ENCODE peak calls at places on chromosomes 6 and 20, in nine cellular contexts. Y is astrocyte, O is thyroid gland, W is skeletal muscle cell, G is psoas muscle, I is aorta, D is stomach, L is cardiac muscle cell, X is keratinocyte. R is an unnamed sample.

GRCh38 chr6:122565708-122566107 is 44.5 kb upstream of the PKIB start:
- DNase-seq in Y (no peak), O (no peak), W (no peak), G (no peak), I (no peak), D (no peak), L (no peak), X (no peak), R (no peak)

GRCh38 chr6:133551847-133552331 is 310.7 kb downstream of the EYA4 start:
- DNase-seq in Y (peak; percentile 100), O (peak; percentile 85), W (peak; percentile 100), G (peak; percentile 84), I (no peak), D (no peak), L (peak; percentile 60), X (no peak), R (peak; percentile 95)

GRCh38 chr6:145820000-145820399 is 5.4 kb upstream of the FBXO30 start:
- DNase-seq in Y (no peak), O (no peak), W (no peak), G (no peak), I (no peak), D (no peak), L (no peak), X (no peak), R (no peak)

GRCh38 chr6:14123331-14124105 is 5.9 kb downstream of the CD83 start:
- DNase-seq in Y (peak; percentile 12), O (no peak), W (no peak), G (no peak), I (no peak), D (no peak), L (no peak), X (no peak), R (no peak)

GRCh38 chr6:136137008-136137689 is 113.0 kb downstream of the MTFR2 start:
- DNase-seq in Y (peak; percentile 68), O (no peak), W (no peak), G (no peak), I (no peak), D (no peak), L (no peak), X (no peak), R (no peak)

GRCh38 chr20:47857994-47858557 is 72.8 kb upstream of the SULF2 start:
- DNase-seq in Y (peak; percentile 77), O (peak; percentile 47), W (no peak), G (no peak), I (peak; percentile 82), D (no peak), L (no peak), X (no peak), R (peak; percentile 64)

GRCh38 chr6:25652007-25652515 is at the start of gene SCGN:
- DNase-seq in Y (peak; percentile 45), O (peak; percentile 79), W (peak; percentile 21), G (peak; percentile 61), I (peak; percentile 88), D (peak; percentile 57), L (peak; percentile 91), X (no peak), R (peak; percentile 44)

GRCh38 chr6:120935007-120935406 is 399.3 kb downstream of the TBC1D32 start:
- DNase-seq in Y (no peak), O (no peak), W (no peak), G (no peak), I (no peak), D (no peak), L (no peak), X (no peak), R (no peak)

GRCh38 chr6:70847685-70848084 is 109.2 kb downstream of the B3GAT2 start:
- DNase-seq in Y (no peak), O (no peak), W (no peak), G (no peak), I (no peak), D (no peak), L (no peak), X (no peak), R (no peak)

GRCh38 chr20:35433337-35433736 is 4.7 kb downstream of the GDF5 start:
- DNase-seq in Y (no peak), O (no peak), W (no peak), G (no peak), I (no peak), D (no peak), L (no peak), X (no peak), R (no peak)

GRCh38 chr20:35434085-35435005 is 3.7 kb downstream of the GDF5 start:
- DNase-seq in Y (no peak), O (no peak), W (no peak), G (peak; percentile 74), I (no peak), D (no peak), L (no peak), X (no peak), R (no peak)

GRCh38 chr20:35432430-35432735 is 5.6 kb downstream of the GDF5 start:
- DNase-seq in Y (no peak), O (no peak), W (no peak), G (no peak), I (no peak), D (no peak), L (no peak), X (no peak), R (peak; percentile 50)

GRCh38 chr20:35436175-35436568 is 1.9 kb downstream of the GDF5 start:
- DNase-seq in Y (no peak), O (no peak), W (no peak), G (no peak), I (no peak), D (no peak), L (no peak), X (no peak), R (no peak)

DNA sequence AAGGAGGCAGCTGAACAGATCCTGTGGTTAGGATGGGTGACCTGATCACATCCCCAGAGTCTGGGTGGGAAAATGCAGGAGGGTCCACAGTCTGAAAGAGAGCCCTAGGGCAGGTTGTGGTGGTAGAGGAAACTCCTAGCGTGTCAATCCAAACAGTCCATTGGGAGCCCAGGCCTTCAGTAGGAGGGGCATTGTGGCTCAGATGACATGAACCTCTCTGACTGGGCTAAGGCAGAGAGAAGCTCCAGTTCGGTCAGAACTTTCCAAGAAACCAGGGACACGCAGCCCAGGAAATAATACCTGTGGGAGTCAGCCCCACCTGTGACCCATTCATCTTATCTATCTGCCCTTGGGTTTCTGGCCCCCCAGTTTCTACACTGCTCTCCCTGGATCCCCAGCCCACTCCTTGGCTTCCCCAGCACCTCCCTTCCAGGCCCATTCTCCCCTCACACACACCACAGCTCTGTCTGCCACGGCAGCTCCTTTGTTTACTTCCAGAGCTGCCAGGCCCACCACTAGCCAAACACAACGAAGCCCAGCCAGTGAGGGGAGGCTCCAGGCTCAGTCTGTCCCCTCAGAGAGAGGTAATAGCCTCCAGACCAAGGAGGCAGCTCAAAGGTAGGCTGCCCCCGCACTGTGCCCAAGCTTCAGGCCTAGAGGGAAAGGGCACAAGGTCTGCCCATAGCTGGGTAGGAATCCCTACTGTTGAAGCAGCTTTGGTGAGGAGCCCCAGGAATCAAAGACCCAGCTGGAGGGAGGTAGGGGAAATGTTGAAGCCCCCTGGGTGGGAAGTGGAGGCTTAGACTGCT is 6.2 kb downstream of the GDF5 start:
- DNase-seq in Y (no peak), O (no peak), W (no peak), G (no peak), I (no peak), D (no peak), L (no peak), X (no peak), R (no peak)
- H3K4me3 ChIP-seq in Y (no peak overlapping the region), O (no peak overlapping the region), W (no peak overlapping the region), G (no peak overlapping the region), I (no peak overlapping the region), D (no peak overlapping the region), L (no peak overlapping the region), X (no peak overlapping the region), R (no peak overlapping the region)

DNA sequence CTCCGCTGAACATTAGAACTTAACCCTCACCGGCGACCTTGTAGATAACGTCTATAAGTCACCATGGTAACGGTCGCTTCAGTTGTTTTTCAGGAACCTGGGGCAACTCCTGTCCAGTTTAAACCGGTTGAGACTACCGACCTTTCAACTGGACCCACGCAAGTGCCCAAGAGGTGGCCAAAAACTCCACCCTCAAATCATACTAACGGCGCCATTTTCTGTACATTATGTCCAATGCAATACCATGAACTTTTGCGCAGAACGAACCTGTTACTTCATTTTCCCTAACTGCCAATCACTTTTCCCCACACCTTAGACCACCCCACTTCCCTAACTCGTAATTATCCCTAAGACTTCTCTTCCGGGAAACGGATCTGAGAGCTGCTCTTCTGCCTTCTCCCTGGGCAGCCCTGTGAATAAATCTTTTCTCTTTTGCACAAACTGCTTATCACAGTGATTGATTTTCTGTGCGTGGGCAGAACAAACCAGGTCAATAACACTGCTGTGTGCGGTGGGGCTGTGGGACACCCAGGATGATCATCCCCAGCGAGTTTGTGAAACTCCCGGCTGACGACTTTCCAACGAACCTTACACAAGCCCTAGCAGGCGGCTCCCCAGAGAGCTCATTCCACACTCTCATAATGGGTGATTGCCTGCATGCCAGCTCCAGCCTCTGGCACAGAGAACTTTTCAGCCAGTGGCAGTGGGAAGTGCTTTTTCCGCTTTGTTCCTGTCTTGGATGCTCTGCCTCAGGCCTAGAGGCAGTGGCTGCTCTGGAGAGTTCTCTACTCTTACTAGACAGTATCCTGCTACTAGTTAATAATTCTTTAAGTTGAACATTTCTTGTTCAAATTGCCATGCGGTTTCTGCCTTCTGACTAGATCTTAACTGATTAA is 28.6 kb downstream of the GPX5 start:
- DNase-seq in Y (no peak), O (peak; percentile 12), W (no peak), G (no peak), I (no peak), D (no peak), L (no peak), X (no peak), R (no peak)
- H3K4me3 ChIP-seq in Y (peak overlapping the region; percentile 29), O (no peak overlapping the region), W (no peak overlapping the region), G (no peak overlapping the region), I (no peak overlapping the region), D (no peak overlapping the region), L (no peak overlapping the region), X (peak overlapping the region; percentile 1), R (no peak overlapping the region)

DNA sequence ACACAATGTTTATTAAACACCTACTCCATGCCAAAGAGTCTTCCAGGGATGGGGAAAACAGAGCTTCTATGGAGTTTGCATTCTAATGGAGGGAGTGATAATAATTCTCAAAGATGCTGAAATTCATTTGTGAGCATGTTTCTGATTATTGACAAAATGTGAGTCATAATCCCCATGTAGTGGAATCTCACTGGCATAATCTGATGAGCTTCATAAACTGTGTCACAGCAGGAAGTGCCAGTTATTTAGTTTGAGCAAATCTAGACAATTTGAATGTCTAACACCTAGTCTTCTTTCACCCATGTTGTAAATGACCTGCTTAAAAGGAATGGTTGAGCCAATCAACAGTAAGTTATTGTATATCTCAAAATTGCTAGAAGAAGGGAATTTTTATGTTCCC is 95.1 kb downstream of the KCNQ5 start:
- DNase-seq in Y (no peak), O (no peak), W (no peak), G (no peak), I (no peak), D (no peak), L (no peak), X (no peak), R (no peak)
- H3K4me3 ChIP-seq in Y (no peak overlapping the region), O (no peak overlapping the region), W (no peak overlapping the region), G (no peak overlapping the region), I (no peak overlapping the region), D (no peak overlapping the region), L (no peak overlapping the region), X (no peak overlapping the region), R (no peak overlapping the region)

DNA sequence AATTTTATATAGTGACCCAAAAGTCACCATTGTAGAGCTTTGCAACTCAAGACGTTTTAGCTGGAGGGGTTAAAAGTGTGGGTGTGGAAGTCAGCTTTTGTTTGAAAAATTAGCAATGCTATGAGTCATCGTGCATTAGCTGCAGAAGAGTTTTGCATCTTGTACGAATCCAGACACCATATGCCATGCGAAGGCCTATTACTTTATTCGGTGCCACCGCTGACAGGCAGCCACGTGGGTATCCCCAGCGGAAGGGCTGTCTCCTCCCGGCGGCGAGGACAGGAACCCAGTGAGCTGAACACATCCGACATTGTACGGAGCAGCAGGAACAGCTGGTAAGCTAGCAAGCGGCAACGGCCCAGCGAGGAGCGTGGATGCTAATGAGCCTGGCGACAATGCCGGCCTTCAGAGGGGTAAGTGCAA is 84.4 kb downstream of the INSM1 start:
- DNase-seq in Y (peak; percentile 80), O (no peak), W (no peak), G (peak; percentile 79), I (peak; percentile 77), D (peak; percentile 45), L (peak; percentile 60), X (peak; percentile 42), R (no peak)
- H3K4me3 ChIP-seq in Y (peak overlapping the region; percentile 20), O (no peak overlapping the region), W (peak overlapping the region; percentile 3), G (no peak overlapping the region), I (no peak overlapping the region), D (no peak overlapping the region), L (no peak overlapping the region), X (no peak overlapping the region), R (no peak overlapping the region)

R was measured in MG63.